ENCODE peak calls at places on chromosomes 5 and 9, in seven cellular contexts. S, T, F, J, V, P and H are unnamed samples.

GRCh38 chr9:89871871-89872331 is 267.1 kb downstream of the GADD45G start:
- DNase-seq in T (no peak), P (no peak), J (no peak), S (no peak), F (no peak), V (no peak), H (no peak)

GRCh38 chr5:90475436-90475980 is 844 bp downstream of the POLR3G start:
- DNase-seq in F (no peak), J (no peak), V (no peak), S (peak), P (no peak), T (no peak), H (no peak)

GRCh38 chr9:126395439-126396212 is 69.0 kb downstream of the MVB12B start:
- DNase-seq in S (no peak), F (no peak), T (no peak), V (no peak), J (no peak), P (peak), H (peak)

GRCh38 chr5:105150324-105150723 is 1587.7 kb upstream of the NUDT12 start:
- DNase-seq in V (no peak), F (peak), S (no peak), J (no peak), P (no peak), T (no peak), H (no peak)

GRCh38 chr9:37939575-37940095 is 35.7 kb upstream of the SLC25A51 start:
- DNase-seq in T (no peak), J (peak), P (no peak), V (no peak), F (no peak), S (no peak), H (no peak)

GRCh38 chr9:99057665-99058625 is 47.0 kb upstream of the TGFBR1 start:
- DNase-seq in J (no peak), T (no peak), V (no peak), P (peak), S (peak), F (no peak), H (peak)

GRCh38 chr9:91740713-91741112 is 209.3 kb downstream of the ROR2 start:
- DNase-seq in J (no peak), T (no peak), V (no peak), P (peak), F (no peak), S (no peak), H (no peak)

GRCh38 chr5:154967419-154968024 is 26.6 kb downstream of the MRPL22 start:
- DNase-seq in S (no peak), V (no peak), T (no peak), J (no peak), P (no peak), F (peak), H (no peak)

GRCh38 chr5:79011219-79011836 is 26.2 kb upstream of the ARSB start:
- DNase-seq in P (peak), J (no peak), F (no peak), V (no peak), S (no peak), T (no peak), H (no peak)

GRCh38 chr9:23659346-23660006 is 166.6 kb downstream of the ELAVL2 start:
- DNase-seq in V (no peak), T (peak), J (no peak), F (no peak), S (no peak), P (no peak), H (no peak)

GRCh38 chr5:40446910-40447309 is 232.8 kb upstream of the PTGER4 start:
- DNase-seq in S (no peak), F (no peak), J (peak), V (no peak), T (no peak), P (peak), H (no peak)

GRCh38 chr5:146706321-146706972 is 172.1 kb downstream of the PPP2R2B start:
- DNase-seq in F (peak), J (peak), S (no peak), P (no peak), V (peak), T (peak), H (peak)

GRCh38 chr9:95296761-95297160 is 20.7 kb downstream of the FANCC start:
- DNase-seq in F (no peak), T (no peak), J (no peak), V (no peak), P (no peak), S (no peak), H (no peak)

GRCh38 chr5:93192683-93193082 is 388.3 kb downstream of the NR2F1-AS1 start:
- DNase-seq in T (no peak), P (no peak), V (no peak), F (no peak), S (no peak), J (no peak), H (no peak)

GRCh38 chr5:145218982-145219381 is 616.2 kb downstream of the PRELID2 start:
- DNase-seq in P (no peak), S (no peak), J (no peak), T (no peak), F (no peak), V (no peak), H (no peak)

GRCh38 chr5:131375351-131375750 is 111.5 kb downstream of the CDC42SE2 start:
- DNase-seq in J (no peak), S (no peak), P (no peak), T (no peak), F (no peak), V (no peak), H (no peak)

GRCh38 chr9:109411818-109412352 is 86.2 kb downstream of the PTPN3 start:
- DNase-seq in S (no peak), T (no peak), V (no peak), F (peak), P (peak), J (no peak), H (peak)

GRCh38 chr9:129497837-129498450 is 123.0 kb downstream of the C9orf50 start:
- DNase-seq in V (no peak), J (no peak), P (no peak), T (no peak), F (no peak), S (no peak), H (no peak)

GRCh38 chr5:147310059-147310704 is 75.4 kb downstream of the STK32A start:
- DNase-seq in S (no peak), V (no peak), T (peak), J (no peak), F (no peak), P (peak), H (no peak)

GRCh38 chr5:174313615-174314014 is 268.1 kb downstream of the NSG2 start:
- DNase-seq in P (no peak), T (no peak), J (no peak), F (no peak), V (peak), S (no peak), H (no peak)

GRCh38 chr5:174315871-174316270 is 270.4 kb downstream of the NSG2 start:
- DNase-seq in J (no peak), F (no peak), P (no peak), S (no peak), T (no peak), V (no peak), H (no peak)

GRCh38 chr5:174315471-174315870 is 270.0 kb downstream of the NSG2 start:
- DNase-seq in P (no peak), T (no peak), J (no peak), F (no peak), V (no peak), S (no peak), H (no peak)

GRCh38 chr5:174312641-174313040 is 267.1 kb downstream of the NSG2 start:
- DNase-seq in S (no peak), V (no peak), J (no peak), F (no peak), P (no peak), T (no peak), H (no peak)

GRCh38 chr5:174314261-174314660 is 268.8 kb downstream of the NSG2 start:
- DNase-seq in S (no peak), F (no peak), P (no peak), V (no peak), T (no peak), J (no peak), H (no peak)
- TF ChIP-seq CTCF in S (no peak), F (no peak), P (no peak), V (no peak), T (no peak), J (no peak), H (no peak)

GRCh38 chr9:35756743-35757526 is 2.9 kb upstream of the MSMP start:
- DNase-seq in P (peak), F (peak), V (peak), T (peak), J (peak), S (peak), H (peak)
- H3K27ac ChIP-seq in P (no peak), F (peak), V (peak), T (no peak), J (peak), S (peak), H (peak)

GRCh38 chr5:53095222-53095621 is 14.3 kb downstream of the MOCS2 start:
- DNase-seq in V (no peak), S (no peak), F (no peak), J (no peak), T (no peak), P (no peak), H (no peak)

GRCh38 chr5:53095931-53096525 is 13.5 kb downstream of the MOCS2 start:
- DNase-seq in P (peak), T (peak), J (peak), S (peak), V (peak), F (peak), H (peak)

GRCh38 chr5:53100606-53101005 is 9.0 kb downstream of the MOCS2 start:
- DNase-seq in T (no peak), F (no peak), P (no peak), J (no peak), S (no peak), V (no peak), H (no peak)

GRCh38 chr5:53099546-53099945 is 10.0 kb downstream of the MOCS2 start:
- DNase-seq in J (peak), P (peak), T (no peak), F (no peak), S (no peak), V (no peak), H (no peak)
- H3K9ac ChIP-seq in J (no peak), P (no peak), T (no peak), F (no peak), S (no peak), V (no peak), H (no peak)

DNA sequence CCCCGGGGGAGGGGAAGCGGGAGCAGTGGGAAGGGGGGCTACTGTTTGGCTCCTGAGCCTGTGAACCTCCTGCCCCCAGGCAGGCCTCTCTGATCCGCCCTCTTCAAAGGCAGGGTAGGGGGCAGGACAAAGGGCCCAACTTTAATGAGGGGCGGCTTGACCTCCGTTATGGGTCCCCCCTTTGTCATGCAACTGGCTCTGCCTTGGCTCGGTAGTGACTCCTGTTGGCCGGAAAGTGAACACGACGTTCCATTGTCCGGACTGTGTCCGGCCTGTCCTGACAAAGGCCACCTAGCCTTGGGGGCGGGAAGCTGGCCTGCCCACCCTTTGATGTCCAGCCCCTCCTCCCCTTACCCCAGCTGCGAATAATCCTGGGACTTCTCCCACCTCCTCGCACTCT is 1.3 kb downstream of the CDX1 start:
- DNase-seq in F (peak), V (no peak), J (no peak), S (no peak), T (peak), P (no peak), H (no peak)
- TF ChIP-seq CTCF in F (peak), V (no peak), J (peak), S (peak), T (peak), P (no peak), H (peak)

DNA sequence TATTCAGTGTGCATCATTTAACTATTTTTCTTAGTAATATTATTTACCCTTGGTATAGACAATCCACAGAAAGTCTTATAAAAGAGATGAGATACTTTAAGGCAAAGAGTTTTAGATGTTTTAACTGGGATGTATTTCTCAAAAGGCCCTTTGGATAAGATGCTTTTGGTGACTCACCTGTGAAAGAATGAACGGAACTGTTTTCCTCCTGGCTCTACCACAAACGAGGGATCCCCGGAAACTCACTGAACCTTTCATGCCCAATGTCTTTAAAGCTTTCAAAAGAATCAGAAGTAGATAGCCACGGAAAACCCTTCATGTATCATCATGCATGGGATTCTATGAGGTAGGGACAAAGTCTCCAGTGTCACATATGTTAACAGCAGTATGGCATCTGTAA is 1.6 kb downstream of the ZNF782 start:
- DNase-seq in F (no peak), J (no peak), P (peak), V (no peak), S (no peak), T (no peak), H (no peak)
- H3K27ac ChIP-seq in F (no peak), J (no peak), P (no peak), V (no peak), S (no peak), T (no peak), H (no peak)

DNA sequence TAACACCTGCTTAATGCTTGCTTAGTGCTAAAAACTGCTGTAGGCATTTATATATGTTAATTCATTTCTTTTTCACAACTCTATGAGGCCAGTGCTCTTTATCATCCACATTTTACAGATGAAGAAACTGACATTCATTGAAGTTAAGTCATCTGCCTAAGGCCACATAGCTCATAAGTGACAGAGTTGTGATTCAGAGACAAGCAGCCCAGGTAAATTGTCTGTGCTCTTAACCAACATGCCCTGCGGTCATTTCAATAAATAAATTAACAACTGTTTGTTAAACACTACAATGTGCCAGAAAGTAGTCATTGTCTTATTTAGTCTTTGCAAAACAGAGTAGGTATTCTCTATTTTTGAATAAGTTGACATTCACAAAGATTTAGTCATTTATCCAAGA is 1354.4 kb upstream of the C9orf72 start:
- DNase-seq in S (no peak), J (no peak), F (no peak), V (no peak), P (no peak), T (no peak), H (no peak)
- H3K9ac ChIP-seq in S (no peak), J (no peak), F (no peak), V (no peak), P (no peak), T (no peak), H (no peak)

GRCh38 chr9:88722753-88723152 is 187.8 kb downstream of the NXNL2 start:
- DNase-seq in P (no peak), T (no peak), F (no peak), S (no peak), J (no peak), V (no peak), H (no peak)
- TF ChIP-seq CTCF in P (peak), T (peak), F (peak), S (no peak), J (no peak), V (no peak), H (peak)